ENCODE peak calls at places on chromosomes 16 and 17, in four cellular contexts. K, V, I and H are unnamed samples.
A peak's percentile ranks its signal among the peaks of the same experiment; 100 is the strongest.

GRCh38 chr16:82936941-82937551 is 310.3 kb downstream of the CDH13 start:
- DNase-seq in K (no peak), V (no peak), I (peak; percentile 22), H (no peak)

GRCh38 chr17:41751288-41751687 is 16.8 kb upstream of the HAP1 start:
- DNase-seq in K (no peak), V (no peak), I (no peak), H (no peak)

GRCh38 chr16:84091460-84091859 is 25.3 kb downstream of the MBTPS1 start:
- DNase-seq in K (no peak), V (no peak), I (no peak), H (no peak)

GRCh38 chr16:53207810-53208752 is 153.3 kb downstream of the CHD9 start:
- DNase-seq in K (peak; percentile 92), V (no peak), I (peak; percentile 96), H (no peak)

GRCh38 chr16:62752837-62753236 is 716.6 kb upstream of the CDH8 start:
- DNase-seq in K (no peak), V (no peak), I (no peak), H (no peak)

GRCh38 chr16:64481497-64481896 is 640.4 kb downstream of the CDH11 start:
- DNase-seq in K (no peak), V (no peak), I (peak; percentile 8), H (no peak)

GRCh38 chr17:82483836-82484235 is 25.3 kb downstream of the NARF start:
- DNase-seq in K (no peak), V (no peak), I (no peak), H (no peak)

GRCh38 chr16:21161211-21161610 is 2.7 kb downstream of the LDAF1 start:
- DNase-seq in K (no peak), V (no peak), I (no peak), H (no peak)

GRCh38 chr17:15398736-15399331 is 57.4 kb upstream of the TEKT3 start:
- DNase-seq in K (peak; percentile 21), V (no peak), I (no peak), H (no peak)

GRCh38 chr17:1022278-1023024 is 25.5 kb downstream of the TIMM22 start:
- DNase-seq in K (no peak), V (no peak), I (no peak), H (no peak)

GRCh38 chr16:48384305-48384981 is 770 bp downstream of the SIAH1 start:
- DNase-seq in K (peak; percentile 64), V (no peak), I (peak; percentile 66), H (peak; percentile 18)

GRCh38 chr17:18380471-18381157 is 3.0 kb downstream of the EVPLL start:
- DNase-seq in K (no peak), V (no peak), I (no peak), H (no peak)

GRCh38 chr16:74107795-74108610 is 188.6 kb upstream of the PSMD7 start:
- DNase-seq in K (peak; percentile 70), V (no peak), I (peak; percentile 80), H (no peak)

GRCh38 chr16:80092686-80093085 is 448.1 kb upstream of the DYNLRB2 start:
- DNase-seq in K (no peak), V (no peak), I (no peak), H (no peak)

GRCh38 chr16:69935740-69936139 is 15.4 kb upstream of the CLEC18A start:
- DNase-seq in K (no peak), V (no peak), I (no peak), H (no peak)

GRCh38 chr17:57565119-57565635 is 179.9 kb downstream of the CCDC182 start:
- DNase-seq in K (no peak), V (no peak), I (no peak), H (no peak)

GRCh38 chr16:88063201-88063773 is 112.1 kb downstream of the BANP start:
- DNase-seq in K (no peak), V (no peak), I (no peak), H (no peak)

GRCh38 chr17:49260011-49260921 is 29.7 kb upstream of the PHOSPHO1 start:
- DNase-seq in K (peak; percentile 83), V (no peak), I (peak; percentile 92), H (peak; percentile 40)

GRCh38 chr17:13864551-13864950 is 204.8 kb upstream of the COX10 start:
- DNase-seq in K (no peak), V (no peak), I (no peak), H (no peak)

GRCh38 chr16:29899516-29900101 is at the start of gene SEZ6L2:
- DNase-seq in K (peak; percentile 94), V (no peak), I (peak; percentile 99), H (no peak)

GRCh38 chr16:2779151-2779920 is 2.3 kb upstream of the ELOB start:
- DNase-seq in K (no peak), V (no peak), I (no peak), H (no peak)

GRCh38 chr17:48558731-48559608 is 14.1 kb upstream of the HOXB2 start:
- DNase-seq in K (no peak), V (no peak), I (no peak), H (no peak)

GRCh38 chr16:4345439-4346204 is 5.5 kb downstream of the PAM16 start:
- DNase-seq in K (no peak), V (no peak), I (no peak), H (no peak)

GRCh38 chr17:72171703-72172670 is 51.2 kb downstream of the SOX9 start:
- DNase-seq in K (no peak), V (no peak), I (no peak), H (no peak)

GRCh38 chr16:2816751-2817495 is at the start of gene PRSS21:
- DNase-seq in K (no peak), V (no peak), I (no peak), H (no peak)

GRCh38 chr17:21204923-21205322 is 9.0 kb downstream of the TMEM11 start:
- DNase-seq in K (no peak), V (no peak), I (no peak), H (no peak)

GRCh38 chr16:81445926-81446317 is 1.3 kb downstream of the CMIP start:
- DNase-seq in K (no peak), V (no peak), I (peak; percentile 67), H (no peak)

GRCh38 chr17:71171270-71171669 is 949.5 kb upstream of the SOX9 start:
- DNase-seq in K (no peak), V (no peak), I (no peak), H (no peak)

GRCh38 chr17:50347087-50347893 is 1.4 kb downstream of the XYLT2 start:
- DNase-seq in K (no peak), V (no peak), I (peak; percentile 50), H (no peak)

GRCh38 chr17:50865868-50866260 is 290 bp downstream of the TOB1 start:
- DNase-seq in K (no peak), V (no peak), I (no peak), H (no peak)

GRCh38 chr16:86707581-86707980 is 129.2 kb downstream of the FOXL1 start:
- DNase-seq in K (no peak), V (no peak), I (no peak), H (no peak)

GRCh38 chr17:48259710-48260291 is 152.2 kb downstream of the SNX11 start:
- DNase-seq in K (peak; percentile 87), V (no peak), I (peak; percentile 87), H (no peak)

GRCh38 chr17:44912763-44913544 is 2.3 kb downstream of the GFAP start:
- DNase-seq in K (no peak), V (no peak), I (no peak), H (no peak)

GRCh38 chr17:78383725-78384471 is 5.4 kb downstream of the PGS1 start:
- DNase-seq in K (no peak), V (peak; percentile 65), I (no peak), H (no peak)

GRCh38 chr16:9235837-9236236 is 144.4 kb downstream of the HAPSTR1 start:
- DNase-seq in K (no peak), V (no peak), I (no peak), H (no peak)

GRCh38 chr16:9241177-9241576 is 149.7 kb downstream of the HAPSTR1 start:
- DNase-seq in K (no peak), V (no peak), I (no peak), H (no peak)

GRCh38 chr16:9236319-9236718 is 144.9 kb downstream of the HAPSTR1 start:
- DNase-seq in K (no peak), V (no peak), I (no peak), H (no peak)

DNA sequence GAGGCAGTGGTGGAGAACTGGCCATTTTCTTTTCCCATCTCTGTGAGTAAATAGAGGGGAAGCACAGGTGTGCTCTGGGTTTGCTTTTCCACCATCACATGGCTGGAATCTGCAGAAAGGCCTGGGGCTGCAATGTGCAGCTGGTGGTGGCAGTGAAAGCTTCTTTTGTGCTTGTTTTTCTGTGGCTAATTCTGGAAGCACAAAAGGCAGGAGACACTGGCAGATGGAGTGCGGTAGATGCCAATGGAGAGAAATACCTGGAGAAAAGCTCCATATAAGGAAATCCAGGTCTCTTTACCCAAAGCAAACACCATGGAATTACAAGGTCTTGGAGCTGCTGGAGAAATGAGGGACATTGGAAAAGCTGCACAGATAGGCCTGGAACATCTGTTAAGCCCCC is 146.9 kb downstream of the HAPSTR1 start:
- DNase-seq in K (no peak), V (no peak), I (no peak), H (no peak)
- H3K27ac ChIP-seq in K (no peak overlapping the region), V (no peak overlapping the region), I (no peak overlapping the region), H (no peak overlapping the region)

GRCh38 chr17:34981538-34982241 is 1.4 kb downstream of the LIG3 start:
- DNase-seq in K (no peak), V (no peak), I (peak; percentile 28), H (no peak)

GRCh38 chr17:34979153-34979552 is 1.2 kb upstream of the LIG3 start:
- DNase-seq in K (no peak), V (no peak), I (no peak), H (no peak)

GRCh38 chr17:34979650-34980352 is 511 bp upstream of the LIG3 start:
- DNase-seq in K (no peak), V (no peak), I (peak; percentile 38), H (no peak)

GRCh38 chr17:34980681-34981537 is 597 bp downstream of the LIG3 start:
- DNase-seq in K (peak; percentile 93), V (peak; percentile 20), I (peak; percentile 90), H (peak; percentile 83)

GRCh38 chr17:34980353-34980680 is at the start of gene LIG3:
- DNase-seq in K (peak; percentile 98), V (peak; percentile 55), I (peak; percentile 97), H (peak; percentile 92)
- H3K4me3 ChIP-seq in K (peak within 1 kb of the TSS; percentile 78), V (peak within 1 kb of the TSS; percentile 97), I (peak within 1 kb of the TSS; percentile 75), H (peak within 1 kb of the TSS; percentile 53)

GRCh38 chr17:2223617-2223927 is 80.0 kb downstream of the SMG6 start:
- DNase-seq in K (no peak), V (no peak), I (no peak), H (no peak)

GRCh38 chr17:2222301-2222700 is 81.3 kb downstream of the SMG6 start:
- DNase-seq in K (no peak), V (no peak), I (no peak), H (no peak)

GRCh38 chr17:2227025-2227699 is 76.4 kb downstream of the SMG6 start:
- DNase-seq in K (no peak), V (no peak), I (no peak), H (no peak)

GRCh38 chr17:2218426-2218825 is 85.2 kb downstream of the SMG6 start:
- DNase-seq in K (no peak), V (no peak), I (no peak), H (no peak)

GRCh38 chr17:2222901-2223616 is 80.5 kb downstream of the SMG6 start:
- DNase-seq in K (no peak), V (no peak), I (no peak), H (peak; percentile 67)
- H3K27ac ChIP-seq in K (no peak overlapping the region), V (peak overlapping the region; percentile 42), I (no peak overlapping the region), H (peak overlapping the region; percentile 56)

DNA sequence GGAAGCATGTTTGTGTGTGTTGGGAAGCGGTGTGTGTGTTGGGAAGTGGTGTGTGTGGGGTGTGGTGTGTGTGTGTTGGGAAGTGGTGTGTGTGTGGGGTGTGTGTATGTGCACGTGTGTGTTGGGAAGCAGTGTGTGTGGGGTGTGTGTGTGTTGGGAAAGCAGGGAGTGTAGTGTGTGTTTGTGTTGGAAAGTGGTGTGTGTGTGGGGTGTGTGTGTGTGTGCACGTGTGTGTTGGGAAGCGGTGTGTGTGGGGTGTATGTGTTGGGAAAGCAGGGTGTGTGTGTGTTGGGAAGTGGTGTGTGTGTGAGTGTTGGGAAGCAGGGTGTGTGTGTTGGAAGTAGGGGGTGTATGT is 785 bp upstream of the NOD2 start:
- DNase-seq in K (no peak), V (no peak), I (no peak), H (no peak)
- H3K4me3 ChIP-seq in K (no peak overlapping the region), V (no peak overlapping the region), I (no peak overlapping the region), H (no peak overlapping the region)